ENCODE peak calls at places on chromosomes 11 and 22, in four cellular contexts. One of them, this sample, is unnamed.

GRCh38 chr11:86576946-86577624 is 95.3 kb downstream of the ME3 start:
- DNase-seq in GM12878: no peak
- DNase-seq in IMR-90: no peak
- DNase-seq in K562: no peak
- DNase-seq in this sample: peak

GRCh38 chr22:35697142-35697541 is 20.5 kb upstream of the APOL5 start:
- DNase-seq in GM12878: no peak
- DNase-seq in IMR-90: no peak
- DNase-seq in K562: no peak
- DNase-seq in this sample: no peak

GRCh38 chr22:39133871-39134270 is 18.6 kb downstream of the CBX7 start:
- DNase-seq in GM12878: no peak
- DNase-seq in IMR-90: no peak
- DNase-seq in K562: no peak
- DNase-seq in this sample: no peak

GRCh38 chr11:83349371-83349770 is 63.2 kb upstream of the CCDC90B start:
- DNase-seq in GM12878: no peak
- DNase-seq in IMR-90: no peak
- DNase-seq in K562: no peak
- DNase-seq in this sample: no peak

GRCh38 chr11:83791557-83791956 is 505.4 kb upstream of the CCDC90B start:
- DNase-seq in GM12878: no peak
- DNase-seq in IMR-90: no peak
- DNase-seq in K562: no peak
- DNase-seq in this sample: no peak

GRCh38 chr11:117663826-117664225 is 133.2 kb downstream of the DSCAML1 start:
- DNase-seq in GM12878: no peak
- DNase-seq in IMR-90: no peak
- DNase-seq in K562: no peak
- DNase-seq in this sample: no peak

GRCh38 chr22:45478108-45478771 is 24.4 kb upstream of the FBLN1 start:
- DNase-seq in GM12878: no peak
- DNase-seq in IMR-90: peak
- DNase-seq in K562: no peak
- DNase-seq in this sample: no peak

GRCh38 chr22:24402460-24403192 is 24.8 kb upstream of the ADORA2A start:
- DNase-seq in GM12878: peak
- DNase-seq in IMR-90: peak
- DNase-seq in K562: no peak
- DNase-seq in this sample: peak

GRCh38 chr11:4134844-4135243 is 40.2 kb downstream of the RRM1 start:
- DNase-seq in GM12878: no peak
- DNase-seq in IMR-90: peak
- DNase-seq in K562: no peak
- DNase-seq in this sample: peak

GRCh38 chr11:57072640-57073039 is 83.9 kb downstream of the OR5AK2 start:
- DNase-seq in GM12878: no peak
- DNase-seq in IMR-90: peak
- DNase-seq in K562: no peak
- DNase-seq in this sample: peak

DNA sequence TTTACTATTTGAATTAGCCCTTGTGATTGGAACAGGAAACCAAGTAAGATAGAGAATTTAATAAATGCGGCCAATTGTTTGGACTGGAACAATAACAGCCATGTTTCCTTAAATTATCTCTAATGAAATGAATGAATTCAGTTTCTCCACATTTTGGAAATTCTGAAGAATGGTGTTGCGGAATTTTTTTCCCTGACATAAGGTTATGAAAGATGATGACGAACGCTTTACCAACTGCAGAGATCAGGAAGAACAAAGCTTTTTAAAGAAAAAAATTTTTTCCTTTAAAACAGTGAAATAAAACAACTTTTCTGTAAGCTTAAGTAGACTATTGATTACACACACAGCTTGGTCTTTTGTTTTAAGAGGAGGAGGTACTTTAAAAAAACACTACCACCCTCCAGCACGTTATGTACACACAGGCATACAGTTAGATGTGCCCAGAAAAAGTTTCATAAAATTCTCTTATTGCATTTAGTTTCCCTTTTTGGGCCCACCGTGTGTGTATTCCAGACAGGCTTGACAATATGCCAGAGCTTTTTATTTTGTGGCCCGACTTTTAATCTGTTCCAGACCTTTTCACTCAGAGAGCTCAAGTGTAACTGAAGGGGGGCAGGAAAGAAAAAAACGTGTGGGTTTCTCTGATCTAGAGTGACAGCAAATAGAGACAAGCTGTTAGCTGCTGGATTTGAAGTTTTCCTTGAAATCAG is 77.3 kb downstream of the YAP1 start:
- DNase-seq in GM12878: no peak
- DNase-seq in IMR-90: peak
- DNase-seq in K562: no peak
- DNase-seq in this sample: no peak
- TF ChIP-seq FOS in GM12878: no peak
- TF ChIP-seq FOS in IMR-90: no peak
- TF ChIP-seq FOS in K562: no peak
- TF ChIP-seq FOS in this sample: no peak

GRCh38 chr11:92311616-92312449 is 87.2 kb downstream of the FAT3 start:
- DNase-seq in GM12878: no peak
- DNase-seq in IMR-90: peak
- DNase-seq in K562: no peak
- DNase-seq in this sample: no peak
- TF ChIP-seq FOS in GM12878: no peak
- TF ChIP-seq FOS in IMR-90: no peak
- TF ChIP-seq FOS in K562: no peak
- TF ChIP-seq FOS in this sample: no peak

DNA sequence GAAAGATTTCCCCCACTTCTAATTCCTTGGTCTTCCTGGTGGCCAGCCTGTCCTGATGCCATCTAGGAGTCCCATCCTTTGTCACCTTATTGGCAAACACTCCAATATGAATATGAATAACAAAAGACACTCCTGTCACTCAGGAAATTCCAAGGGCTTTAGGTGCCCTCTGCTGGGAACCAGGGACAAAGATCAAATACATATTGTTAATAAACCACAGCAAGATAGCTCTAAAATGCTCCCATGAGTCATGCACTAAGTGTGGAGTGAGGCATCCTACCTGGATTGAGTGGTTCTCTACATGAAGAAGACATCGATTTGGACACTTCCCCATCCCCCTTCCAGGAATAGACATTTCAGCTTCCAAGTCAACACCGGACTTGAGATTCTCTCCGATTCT is 823.6 kb downstream of the TBC1D22A start:
- DNase-seq in GM12878: no peak
- DNase-seq in IMR-90: no peak
- DNase-seq in K562: no peak
- DNase-seq in this sample: no peak
- TF ChIP-seq FOS in GM12878: no peak
- TF ChIP-seq FOS in IMR-90: no peak
- TF ChIP-seq FOS in K562: no peak
- TF ChIP-seq FOS in this sample: no peak

GRCh38 chr22:42303304-42304020 is 33.0 kb upstream of the TCF20 start:
- DNase-seq in GM12878: no peak
- DNase-seq in IMR-90: no peak
- DNase-seq in K562: no peak
- DNase-seq in this sample: no peak
- TF ChIP-seq FOS in GM12878: no peak
- TF ChIP-seq FOS in IMR-90: no peak
- TF ChIP-seq FOS in K562: no peak
- TF ChIP-seq FOS in this sample: no peak

GRCh38 chr22:37244114-37244921 is at the start of gene RAC2:
- DNase-seq in GM12878: no peak
- DNase-seq in IMR-90: peak
- DNase-seq in K562: peak
- DNase-seq in this sample: peak

GRCh38 chr22:37244922-37245722 is 1.1 kb upstream of the RAC2 start:
- DNase-seq in GM12878: no peak
- DNase-seq in IMR-90: no peak
- DNase-seq in K562: no peak
- DNase-seq in this sample: no peak

GRCh38 chr22:37243402-37244113 is 511 bp downstream of the RAC2 start:
- DNase-seq in GM12878: no peak
- DNase-seq in IMR-90: no peak
- DNase-seq in K562: no peak
- DNase-seq in this sample: no peak

GRCh38 chr22:37248251-37248650 is 4.2 kb upstream of the RAC2 start:
- DNase-seq in GM12878: no peak
- DNase-seq in IMR-90: no peak
- DNase-seq in K562: no peak
- DNase-seq in this sample: no peak

DNA sequence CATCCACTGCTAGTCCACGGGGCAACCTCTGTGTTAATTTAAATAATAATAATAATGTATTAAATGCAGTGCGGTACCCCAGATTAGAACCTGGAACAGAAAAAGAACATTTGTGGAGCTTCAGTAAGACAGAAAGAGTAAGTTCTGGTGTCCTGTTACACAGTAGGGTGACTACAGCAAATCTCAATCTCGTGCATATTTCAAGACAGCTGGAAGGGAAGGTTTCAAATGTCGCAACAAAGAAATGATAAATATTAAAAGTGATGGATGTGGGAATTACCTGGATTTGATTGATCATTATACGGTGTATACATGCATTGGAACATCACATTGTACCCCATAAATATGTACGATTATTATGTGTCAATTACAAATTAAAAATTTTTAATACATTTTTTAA is 1.7 kb upstream of the RAC2 start:
- DNase-seq in GM12878: no peak
- DNase-seq in IMR-90: peak
- DNase-seq in K562: no peak
- DNase-seq in this sample: no peak
- TF ChIP-seq FOS in GM12878: no peak
- TF ChIP-seq FOS in IMR-90: no peak
- TF ChIP-seq FOS in K562: no peak
- TF ChIP-seq FOS in this sample: no peak

GRCh38 chr11:12411395-12411794 is 34.0 kb downstream of the PARVA start:
- DNase-seq in GM12878: no peak
- DNase-seq in IMR-90: no peak
- DNase-seq in K562: no peak
- DNase-seq in this sample: no peak

GRCh38 chr11:12409621-12410005 is 32.2 kb downstream of the PARVA start:
- DNase-seq in GM12878: no peak
- DNase-seq in IMR-90: peak
- DNase-seq in K562: no peak
- DNase-seq in this sample: no peak

GRCh38 chr11:12408156-12408770 is 30.9 kb downstream of the PARVA start:
- DNase-seq in GM12878: no peak
- DNase-seq in IMR-90: no peak
- DNase-seq in K562: no peak
- DNase-seq in this sample: no peak

GRCh38 chr11:12411806-12412727 is 34.7 kb downstream of the PARVA start:
- DNase-seq in GM12878: no peak
- DNase-seq in IMR-90: peak
- DNase-seq in K562: peak
- DNase-seq in this sample: peak

GRCh38 chr11:12410006-12410728 is 32.8 kb downstream of the PARVA start:
- DNase-seq in GM12878: no peak
- DNase-seq in IMR-90: peak
- DNase-seq in K562: no peak
- DNase-seq in this sample: peak
- TF ChIP-seq FOS in GM12878: no peak
- TF ChIP-seq FOS in IMR-90: no peak
- TF ChIP-seq FOS in K562: no peak
- TF ChIP-seq FOS in this sample: no peak

GRCh38 chr22:49825944-49826602 is 1.6 kb downstream of the BRD1 start:
- DNase-seq in GM12878: no peak
- DNase-seq in IMR-90: peak
- DNase-seq in K562: no peak
- DNase-seq in this sample: peak
- TF ChIP-seq FOS in GM12878: no peak
- TF ChIP-seq FOS in IMR-90: no peak
- TF ChIP-seq FOS in K562: no peak
- TF ChIP-seq FOS in this sample: no peak

GRCh38 chr22:19270873-19271272 is 20.6 kb downstream of the CLTCL1 start:
- DNase-seq in GM12878: no peak
- DNase-seq in IMR-90: no peak
- DNase-seq in K562: peak
- DNase-seq in this sample: no peak

GRCh38 chr22:19271273-19271855 is 20.2 kb downstream of the CLTCL1 start:
- DNase-seq in GM12878: no peak
- DNase-seq in IMR-90: no peak
- DNase-seq in K562: no peak
- DNase-seq in this sample: no peak

GRCh38 chr22:19275104-19275503 is 16.4 kb downstream of the CLTCL1 start:
- DNase-seq in GM12878: no peak
- DNase-seq in IMR-90: no peak
- DNase-seq in K562: peak
- DNase-seq in this sample: no peak

GRCh38 chr22:19275513-19275912 is 16.0 kb downstream of the CLTCL1 start:
- DNase-seq in GM12878: no peak
- DNase-seq in IMR-90: no peak
- DNase-seq in K562: peak
- DNase-seq in this sample: no peak

DNA sequence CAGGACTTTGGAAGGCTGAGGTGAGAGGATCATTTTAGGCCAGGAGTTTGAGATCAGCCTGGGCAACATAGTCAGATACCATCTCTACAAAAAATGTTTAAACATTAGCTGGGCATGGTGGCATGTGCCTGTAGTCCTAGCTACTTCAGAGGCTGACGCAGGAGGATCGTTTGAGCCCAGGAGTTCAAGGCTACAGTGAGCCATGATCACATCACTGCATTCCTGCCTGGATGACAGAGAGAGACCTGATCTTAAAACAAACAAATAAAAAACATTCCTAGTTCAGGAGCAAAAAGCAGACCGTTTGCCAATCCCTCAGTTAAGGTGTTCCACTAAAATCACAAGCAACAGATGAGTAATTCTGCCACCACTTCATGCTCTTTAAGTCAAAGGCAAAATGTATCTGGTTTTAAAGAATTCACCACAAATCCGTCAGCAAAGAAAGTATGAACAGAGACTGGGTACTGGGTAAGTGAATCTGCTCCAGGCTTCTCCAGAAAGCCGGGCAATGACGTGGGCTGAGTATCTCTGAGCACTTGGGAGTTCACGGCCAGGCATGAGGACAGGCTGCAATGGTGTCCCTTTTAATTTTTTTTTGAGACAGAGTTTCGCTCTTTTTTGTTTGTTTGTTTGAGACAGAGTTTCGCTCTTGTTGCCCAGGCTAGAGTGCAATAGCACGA is 19.5 kb downstream of the CLTCL1 start:
- DNase-seq in GM12878: no peak
- DNase-seq in IMR-90: peak
- DNase-seq in K562: no peak
- DNase-seq in this sample: no peak
- TF ChIP-seq FOS in GM12878: no peak
- TF ChIP-seq FOS in IMR-90: no peak
- TF ChIP-seq FOS in K562: no peak
- TF ChIP-seq FOS in this sample: no peak

This sample was measured in endothelial cell of umbilical vein.